ENCODE peak calls at places on chromosomes 4 and X, in five cellular contexts. One of them, this sample, is unnamed.

GRCh38 chrX:118507766-118508165 is 12.2 kb downstream of the DOCK11 start:
- DNase-seq in OCI-M1: no peak
- DNase-seq in iris pigment epithelial cell: no peak
- DNase-seq in GDM1: no peak
- DNase-seq in DMS79: no peak
- DNase-seq in this sample: no peak

GRCh38 chr4:113049421-113050355 is at the start of gene ANK2:
- DNase-seq in OCI-M1: peak; percentile 16
- DNase-seq in iris pigment epithelial cell: peak; percentile 4
- DNase-seq in GDM1: no peak
- DNase-seq in DMS79: peak; percentile 40
- DNase-seq in this sample: peak; percentile 31

GRCh38 chrX:11341274-11342256 is 48.4 kb downstream of the AMELX start:
- DNase-seq in OCI-M1: peak; percentile 89
- DNase-seq in iris pigment epithelial cell: peak; percentile 88
- DNase-seq in GDM1: no peak
- DNase-seq in DMS79: no peak
- DNase-seq in this sample: no peak

GRCh38 chr4:182600093-182600492 is 317.1 kb downstream of the DCTD start:
- DNase-seq in OCI-M1: no peak
- DNase-seq in iris pigment epithelial cell: no peak
- DNase-seq in GDM1: no peak
- DNase-seq in DMS79: peak; percentile 16
- DNase-seq in this sample: peak; percentile 25

GRCh38 chr4:8332038-8332857 is 62.7 kb downstream of the HTRA3 start:
- DNase-seq in OCI-M1: no peak
- DNase-seq in iris pigment epithelial cell: no peak
- DNase-seq in GDM1: no peak
- DNase-seq in DMS79: no peak
- DNase-seq in this sample: no peak

GRCh38 chr4:22129454-22130075 is 181.0 kb upstream of the KCNIP4 start:
- DNase-seq in OCI-M1: peak; percentile 72
- DNase-seq in iris pigment epithelial cell: peak; percentile 18
- DNase-seq in GDM1: no peak
- DNase-seq in DMS79: no peak
- DNase-seq in this sample: peak; percentile 7

GRCh38 chr4:8891646-8892555 is 20.3 kb upstream of the HMX1 start:
- DNase-seq in OCI-M1: no peak
- DNase-seq in iris pigment epithelial cell: no peak
- DNase-seq in GDM1: no peak
- DNase-seq in DMS79: no peak
- DNase-seq in this sample: no peak

GRCh38 chr4:107733431-107733925 is 13.4 kb upstream of the PAPSS1 start:
- DNase-seq in OCI-M1: no peak
- DNase-seq in iris pigment epithelial cell: no peak
- DNase-seq in GDM1: no peak
- DNase-seq in DMS79: no peak
- DNase-seq in this sample: no peak

GRCh38 chrX:74249963-74250362 is 54.0 kb upstream of the ZCCHC13 start:
- DNase-seq in OCI-M1: peak; percentile 22
- DNase-seq in iris pigment epithelial cell: no peak
- DNase-seq in GDM1: no peak
- DNase-seq in DMS79: no peak
- DNase-seq in this sample: no peak

GRCh38 chr4:181957088-181957487 is 286.1 kb upstream of the TENM3 start:
- DNase-seq in OCI-M1: no peak
- DNase-seq in iris pigment epithelial cell: peak; percentile 88
- DNase-seq in GDM1: no peak
- DNase-seq in DMS79: no peak
- DNase-seq in this sample: no peak

GRCh38 chrX:115892787-115893671 is 277.5 kb upstream of the AGTR2 start:
- DNase-seq in OCI-M1: no peak
- DNase-seq in iris pigment epithelial cell: peak; percentile 53
- DNase-seq in GDM1: peak; percentile 79
- DNase-seq in DMS79: peak; percentile 7
- DNase-seq in this sample: peak; percentile 24

GRCh38 chrX:147476008-147476407 is 435.7 kb upstream of the FMR1 start:
- DNase-seq in OCI-M1: peak; percentile 67
- DNase-seq in iris pigment epithelial cell: peak; percentile 3
- DNase-seq in GDM1: peak; percentile 13
- DNase-seq in DMS79: no peak
- DNase-seq in this sample: no peak

GRCh38 chr4:66489370-66489769 is 819.1 kb upstream of the EPHA5 start:
- DNase-seq in OCI-M1: no peak
- DNase-seq in iris pigment epithelial cell: peak; percentile 4
- DNase-seq in GDM1: no peak
- DNase-seq in DMS79: no peak
- DNase-seq in this sample: no peak

GRCh38 chrX:22629105-22629725 is 356.5 kb downstream of the CBLL2 start:
- DNase-seq in OCI-M1: no peak
- DNase-seq in iris pigment epithelial cell: peak; percentile 62
- DNase-seq in GDM1: no peak
- DNase-seq in DMS79: no peak
- DNase-seq in this sample: no peak